ENCODE peak calls at places on chromosome 10, in five cellular contexts. R is adrenal gland, N is IMR-90, A is body of pancreas, O is ovary. H is an unnamed sample.

GRCh38 chr10:97916586-97916985 is 66.9 kb downstream of the GOLGA7B start:
- DNase-seq in N (no peak), A (peak), R (no peak), O (no peak), H (no peak)

GRCh38 chr10:132616170-132616994 is 78.8 kb downstream of the INPP5A start:
- DNase-seq in N (no peak), O (no peak), R (no peak), A (peak), H (no peak)

GRCh38 chr10:63548860-63549259 is 27.7 kb downstream of the REEP3 start:
- DNase-seq in R (no peak), N (no peak), O (no peak), A (no peak), H (no peak)

GRCh38 chr10:86711957-86712708 is 43.8 kb downstream of the LDB3 start:
- DNase-seq in R (no peak), O (peak), A (no peak), N (peak), H (peak)

GRCh38 chr10:109933984-109934565 is 10.8 kb upstream of the XPNPEP1 start:
- DNase-seq in O (no peak), N (peak), A (no peak), R (no peak), H (no peak)

GRCh38 chr10:359093-359492 is 223.8 kb downstream of the ZMYND11 start:
- DNase-seq in R (no peak), O (no peak), N (no peak), A (no peak), H (no peak)

GRCh38 chr10:111222961-111223360 is 146.1 kb downstream of the ADRA2A start:
- DNase-seq in A (no peak), O (no peak), N (no peak), R (no peak), H (no peak)

GRCh38 chr10:43739171-43739570 is 90.5 kb upstream of the ZNF32 start:
- DNase-seq in R (no peak), O (no peak), A (no peak), N (no peak), H (no peak)

GRCh38 chr10:25522946-25523608 is 348.3 kb downstream of the GPR158 start:
- DNase-seq in A (no peak), N (no peak), R (peak), O (no peak), H (no peak)

GRCh38 chr10:50216894-50217293 is 34.4 kb downstream of the ASAH2 start:
- DNase-seq in R (no peak), A (no peak), N (peak), O (no peak), H (no peak)

GRCh38 chr10:86945361-86946214 is 11.8 kb downstream of the MMRN2 start:
- DNase-seq in O (peak), A (no peak), R (no peak), N (no peak), H (peak)

GRCh38 chr10:43304687-43305333 is 37.9 kb upstream of the RASGEF1A start:
- DNase-seq in O (peak), R (peak), A (peak), N (peak), H (peak)

GRCh38 chr10:56522166-56522565 is 161.1 kb upstream of the ZWINT start:
- DNase-seq in A (no peak), O (no peak), R (no peak), N (no peak), H (no peak)

GRCh38 chr10:104256335-104257080 is 1.8 kb downstream of the GSTO1 start:
- DNase-seq in A (no peak), O (no peak), N (no peak), R (no peak), H (no peak)

GRCh38 chr10:132020456-132020855 is 38.7 kb upstream of the BNIP3 start:
- DNase-seq in O (no peak), A (no peak), N (no peak), R (no peak), H (no peak)

GRCh38 chr10:105239311-105240215 is 598.5 kb downstream of the SORCS3 start:
- DNase-seq in O (no peak), N (no peak), A (peak), R (no peak), H (no peak)

GRCh38 chr10:122849900-122850605 is 4.4 kb upstream of the CUZD1 start:
- DNase-seq in R (no peak), A (peak), O (no peak), N (peak), H (no peak)

GRCh38 chr10:9016930-9017329 is 962.4 kb downstream of the GATA3 start:
- DNase-seq in A (no peak), N (no peak), R (no peak), O (no peak), H (no peak)

GRCh38 chr10:132329565-132330485 is 2.2 kb upstream of the LRRC27 start:
- DNase-seq in O (no peak), A (no peak), R (no peak), N (peak), H (no peak)

GRCh38 chr10:101495324-101495925 is 92.6 kb downstream of the POLL start:
- DNase-seq in R (no peak), O (no peak), A (no peak), N (peak), H (no peak)

GRCh38 chr10:78556700-78557432 is 511.9 kb upstream of the ZMIZ1 start:
- DNase-seq in R (no peak), A (no peak), O (no peak), N (no peak), H (no peak)

GRCh38 chr10:19828278-19829049 is 12.2 kb downstream of the PLXDC2 start:
- DNase-seq in O (no peak), A (no peak), R (peak), N (no peak), H (no peak)

GRCh38 chr10:113742466-113742865 is 9.0 kb upstream of the PLEKHS1 start:
- DNase-seq in O (no peak), N (no peak), R (no peak), A (no peak), H (no peak)

GRCh38 chr10:43427166-43427825 is 9.6 kb upstream of the ZNF487 start:
- DNase-seq in O (no peak), N (no peak), R (no peak), A (no peak), H (no peak)

GRCh38 chr10:47438857-47439474 is 44.9 kb downstream of the ANXA8 start:
- DNase-seq in N (peak), O (no peak), A (peak), R (peak), H (peak)

GRCh38 chr10:107873007-107873406 is 708.5 kb upstream of the SORCS1 start:
- DNase-seq in O (no peak), N (no peak), A (no peak), R (no peak), H (no peak)

GRCh38 chr10:127854769-127855583 is 37.8 kb downstream of the CLRN3 start:
- DNase-seq in R (peak), O (no peak), A (no peak), N (no peak), H (no peak)

GRCh38 chr10:48215148-48215982 is 59.1 kb downstream of the FRMPD2 start:
- DNase-seq in R (peak), N (peak), A (peak), O (no peak), H (no peak)

GRCh38 chr10:124231188-124232135 is 138.1 kb upstream of the CHST15 start:
- DNase-seq in A (no peak), R (no peak), O (no peak), N (no peak), H (no peak)

GRCh38 chr10:15725603-15726002 is 5.9 kb upstream of the ITGA8 start:
- DNase-seq in N (peak), R (peak), O (peak), A (no peak), H (no peak)

GRCh38 chr10:5688587-5688986 is 3.9 kb downstream of the TASOR2 start:
- DNase-seq in R (no peak), A (no peak), O (no peak), N (no peak), H (no peak)

GRCh38 chr10:5448333-5449048 is 36.1 kb downstream of the NET1 start:
- DNase-seq in N (no peak), A (no peak), R (no peak), O (no peak), H (no peak)

GRCh38 chr10:102652170-102652926 is 8.1 kb downstream of the TRIM8 start:
- DNase-seq in O (no peak), R (no peak), N (no peak), A (no peak), H (no peak)

GRCh38 chr10:77794256-77795142 is 132.1 kb downstream of the DLG5 start:
- DNase-seq in O (no peak), N (no peak), A (no peak), R (no peak), H (no peak)

GRCh38 chr10:101933976-101934375 is 90.4 kb upstream of the KCNIP2 start:
- DNase-seq in O (no peak), R (no peak), N (no peak), A (no peak), H (no peak)

GRCh38 chr10:114304566-114305421 is 65.7 kb downstream of the VWA2 start:
- DNase-seq in O (peak), R (peak), N (no peak), A (peak), H (no peak)

GRCh38 chr10:103727546-103727963 is 127.8 kb downstream of the SH3PXD2A start:
- DNase-seq in R (no peak), N (no peak), A (no peak), O (no peak), H (no peak)

GRCh38 chr10:70296406-70296899 is 12.6 kb upstream of the NPFFR1 start:
- DNase-seq in R (peak), A (peak), O (peak), N (peak), H (peak)

GRCh38 chr10:71319042-71319799 is at the start of gene SLC29A3:
- DNase-seq in R (peak), A (peak), N (peak), O (peak), H (peak)
- TF ChIP-seq POLR2A in R (peak), A (peak), N (no peak), O (peak), H (no peak)

GRCh38 chr10:72044417-72045041 is 43.8 kb downstream of the SPOCK2 start:
- DNase-seq in R (peak), A (peak), O (peak), N (peak), H (no peak)
- TF ChIP-seq CTCF in R (peak), A (no peak), O (no peak), N (peak), H (no peak)

DNA sequence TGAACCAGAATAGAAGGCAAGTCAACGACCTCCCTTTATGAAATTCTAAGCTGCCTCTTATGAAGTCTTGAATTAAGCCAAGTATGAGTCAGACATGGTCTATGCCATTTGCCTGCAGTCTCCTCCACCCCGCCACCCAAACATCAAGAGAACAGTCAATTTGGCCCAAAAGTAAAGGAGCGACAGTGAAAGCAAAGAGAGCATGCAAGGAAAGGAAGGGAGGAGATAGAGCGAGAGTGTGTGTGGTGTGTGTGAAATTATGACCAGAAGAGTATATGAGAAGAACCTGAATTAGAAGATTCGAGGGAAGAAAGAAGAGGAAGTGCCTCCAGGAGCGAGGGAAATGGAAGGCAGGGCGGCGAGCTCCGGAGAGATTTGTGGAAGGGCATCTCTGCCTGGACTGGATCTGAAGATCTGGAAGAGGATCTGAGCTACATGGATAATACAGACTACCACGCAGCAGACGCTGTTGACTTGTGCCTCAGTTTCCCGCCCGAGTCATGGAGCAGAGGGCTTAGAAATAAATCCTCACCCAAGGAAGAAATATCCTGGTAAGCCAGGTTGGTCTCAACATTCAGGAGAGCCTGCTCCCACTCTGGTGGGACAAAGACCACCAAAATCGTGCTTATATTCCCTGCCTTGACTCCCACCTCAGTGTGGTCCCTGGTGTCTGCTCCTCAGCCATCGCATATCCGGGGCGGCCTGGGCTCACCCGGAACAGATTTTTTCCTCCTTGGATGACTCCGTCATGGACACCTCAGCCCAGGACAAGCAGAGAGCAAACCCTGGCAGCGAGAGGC is 459 bp downstream of the ZDHHC6 start:
- DNase-seq in N (peak), A (no peak), R (no peak), O (no peak), H (no peak)
- TF ChIP-seq POLR2A in N (no peak), A (no peak), R (no peak), O (no peak), H (no peak)

DNA sequence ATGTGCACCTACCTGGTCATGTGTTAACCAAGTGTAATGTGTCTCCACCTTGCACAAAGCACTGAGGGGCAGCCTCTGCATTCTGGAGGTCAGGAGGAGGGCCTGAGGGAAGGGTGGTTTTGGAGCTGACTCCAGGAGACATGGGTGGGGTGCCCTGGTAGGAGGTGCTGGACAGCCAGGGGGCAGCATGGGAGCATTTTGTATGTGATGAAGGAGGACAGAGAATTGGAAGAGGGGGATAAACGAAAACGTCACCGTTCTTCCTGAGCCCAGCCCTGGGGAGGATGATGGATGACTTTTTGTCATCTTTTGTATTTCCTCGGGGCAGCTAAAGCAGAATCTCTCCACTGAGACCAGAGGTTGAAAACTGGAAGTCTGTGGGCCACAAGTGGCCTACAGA is 242.3 kb downstream of the VTI1A start:
- DNase-seq in N (peak), A (no peak), R (no peak), O (peak), H (no peak)
- TF ChIP-seq CTCF in N (peak), A (no peak), R (no peak), O (no peak), H (no peak)

GRCh38 chr10:73413528-73414229 is at the start of gene ANXA7:
- DNase-seq in A (peak), N (peak), O (peak), R (peak), H (peak)

GRCh38 chr10:73416571-73416970 is 2.7 kb upstream of the ANXA7 start:
- DNase-seq in O (no peak), R (no peak), N (no peak), A (no peak), H (no peak)

GRCh38 chr10:73414230-73414981 is 548 bp upstream of the ANXA7 start:
- DNase-seq in R (no peak), N (no peak), O (no peak), A (no peak), H (no peak)

GRCh38 chr10:73410897-73411296 is 3.0 kb downstream of the ANXA7 start:
- DNase-seq in O (no peak), A (no peak), N (no peak), R (no peak), H (no peak)

GRCh38 chr10:73413108-73413527 is 740 bp downstream of the ANXA7 start:
- DNase-seq in O (no peak), N (no peak), R (peak), A (peak), H (no peak)
- TF ChIP-seq POLR2A in O (no peak), N (no peak), R (no peak), A (no peak), H (no peak)

GRCh38 chr10:60496181-60496580 is 106.5 kb upstream of the ANK3 start:
- DNase-seq in N (no peak), R (no peak), A (no peak), O (no peak), H (no peak)

GRCh38 chr10:60491162-60491561 is 101.5 kb upstream of the ANK3 start:
- DNase-seq in O (no peak), A (no peak), N (no peak), R (no peak), H (no peak)

GRCh38 chr10:60494774-60495173 is 105.1 kb upstream of the ANK3 start:
- DNase-seq in N (no peak), O (no peak), R (no peak), A (no peak), H (no peak)

GRCh38 chr10:60497364-60497763 is 107.7 kb upstream of the ANK3 start:
- DNase-seq in A (no peak), O (no peak), R (no peak), N (no peak), H (no peak)

DNA sequence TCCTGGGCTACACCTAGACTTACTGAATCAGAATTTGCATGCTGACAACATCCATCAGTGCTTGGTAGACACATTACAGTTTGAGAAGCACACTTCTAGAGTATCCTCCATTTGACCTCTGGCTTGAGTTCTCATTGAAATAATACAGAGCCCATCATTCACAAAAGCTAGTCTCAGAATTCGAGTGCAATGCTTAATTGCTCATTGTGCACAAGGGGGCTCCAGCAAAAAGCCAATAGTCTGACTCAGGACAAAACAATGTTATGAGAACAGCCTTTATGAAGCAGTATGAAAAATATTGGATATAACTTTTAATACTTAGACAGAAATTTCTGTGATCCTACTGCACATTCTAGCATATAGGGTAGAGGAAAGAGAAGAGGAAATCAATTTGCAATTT is 105.7 kb upstream of the ANK3 start:
- DNase-seq in A (no peak), R (no peak), O (no peak), N (peak), H (no peak)
- TF ChIP-seq CTCF in A (no peak), R (no peak), O (no peak), N (no peak), H (no peak)

GRCh38 chr10:33145451-33146188 is 187.6 kb upstream of the ITGB1 start:
- DNase-seq in A (peak), O (no peak), R (no peak), N (no peak), H (no peak)
- TF ChIP-seq POLR2A in A (no peak), O (no peak), R (no peak), N (no peak), H (no peak)

GRCh38 chr10:65375528-65375927 is 1550.3 kb upstream of the LRRTM3 start:
- DNase-seq in A (no peak), R (no peak), N (no peak), O (no peak), H (no peak)
- TF ChIP-seq CTCF in A (no peak), R (no peak), N (no peak), O (no peak), H (no peak)

DNA sequence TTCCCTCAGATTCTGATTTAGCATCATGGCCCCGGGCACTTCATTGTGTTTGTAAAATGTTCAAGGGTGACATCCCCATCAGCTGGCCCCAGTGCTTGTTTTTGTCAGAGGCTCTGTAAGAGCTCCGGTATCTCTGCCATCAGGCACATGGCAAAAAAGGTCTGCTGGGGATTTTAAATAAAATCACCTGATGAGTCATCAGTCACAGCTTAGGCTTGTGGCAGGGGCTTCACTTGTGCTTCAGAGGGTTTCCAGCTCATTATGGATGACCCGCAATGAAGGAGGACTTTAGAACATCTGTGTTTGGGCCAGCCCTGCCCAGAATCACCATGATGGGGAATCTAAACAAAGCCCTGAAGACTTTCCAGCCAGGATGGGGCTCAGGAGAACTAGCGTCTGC is 259.9 kb downstream of the ZEB1 start:
- DNase-seq in A (no peak), N (no peak), R (no peak), O (no peak), H (no peak)
- TF ChIP-seq POLR2A in A (no peak), N (no peak), R (no peak), O (no peak), H (no peak)

H was measured in lower leg skin.